ENCODE peak calls at places on chromosomes 7 and 10, in four cellular contexts. A is aorta, W is right lobe of liver, B is lower lobe of right lung. R is an unnamed sample.

GRCh38 chr7:99461221-99461620 is 4.7 kb downstream of the ATP5MF start:
- DNase-seq in A (no peak), W (no peak), B (no peak), R (no peak)

GRCh38 chr7:75537731-75538130 is 45.6 kb downstream of the SPDYE5 start:
- DNase-seq in A (no peak), W (no peak), B (no peak), R (peak; percentile 19)

GRCh38 chr7:48832303-48832845 is 92.0 kb upstream of the CDC14C start:
- DNase-seq in A (no peak), W (no peak), B (no peak), R (no peak)

GRCh38 chr7:116425647-116426209 is 73.8 kb upstream of the CAV2 start:
- DNase-seq in A (no peak), W (no peak), B (no peak), R (no peak)

GRCh38 chr10:3828404-3829192 is 43.6 kb upstream of the KLF6 start:
- DNase-seq in A (peak; percentile 60), W (no peak), B (no peak), R (no peak)

GRCh38 chr10:27020243-27020642 is 80.1 kb downstream of the ANKRD26 start:
- DNase-seq in A (no peak), W (no peak), B (no peak), R (no peak)

GRCh38 chr7:877312-878232 is 1.2 kb downstream of the GET4 start:
- DNase-seq in A (peak; percentile 54), W (no peak), B (no peak), R (no peak)

GRCh38 chr10:37495415-37495814 is 362.0 kb downstream of the ZNF248 start:
- DNase-seq in A (no peak), W (no peak), B (no peak), R (no peak)

GRCh38 chr10:58588673-58589265 is 76.1 kb downstream of the BICC1 start:
- DNase-seq in A (no peak), W (peak; percentile 55), B (no peak), R (no peak)

GRCh38 chr10:102555781-102556328 is 52.1 kb downstream of the SUFU start:
- DNase-seq in A (peak; percentile 50), W (no peak), B (no peak), R (no peak)

GRCh38 chr10:13672505-13672904 is 85.7 kb downstream of the PRPF18 start:
- DNase-seq in A (no peak), W (no peak), B (no peak), R (no peak)

GRCh38 chr10:70927221-70927943 is 39.0 kb upstream of the PCBD1 start:
- DNase-seq in A (no peak), W (no peak), B (no peak), R (no peak)

GRCh38 chr10:86759073-86759672 is 2.8 kb downstream of the BMPR1A start:
- DNase-seq in A (no peak), W (no peak), B (no peak), R (no peak)

GRCh38 chr10:77187376-77187999 is 450.1 kb downstream of the KCNMA1 start:
- DNase-seq in A (no peak), W (no peak), B (no peak), R (no peak)

GRCh38 chr10:118873738-118874105 is 119.0 kb upstream of the CACUL1 start:
- DNase-seq in A (no peak), W (no peak), B (no peak), R (no peak)

GRCh38 chr7:11430112-11430511 is 401.9 kb downstream of the THSD7A start:
- DNase-seq in A (no peak), W (no peak), B (no peak), R (no peak)

GRCh38 chr10:49694466-49694865 is 15.0 kb downstream of the C10orf53 start:
- DNase-seq in A (no peak), W (no peak), B (no peak), R (no peak)

GRCh38 chr10:30755474-30755873 is 125.9 kb upstream of the LYZL2 start:
- DNase-seq in A (no peak), W (no peak), B (no peak), R (no peak)

GRCh38 chr10:79604294-79604693 is 6.4 kb upstream of the SFTPA1 start:
- DNase-seq in A (no peak), W (no peak), B (no peak), R (no peak)

GRCh38 chr7:69928609-69929008 is 330.3 kb downstream of the AUTS2 start:
- DNase-seq in A (no peak), W (no peak), B (no peak), R (no peak)

GRCh38 chr7:13639416-13639815 is 350.1 kb downstream of the ETV1 start:
- DNase-seq in A (no peak), W (no peak), B (no peak), R (no peak)

GRCh38 chr7:39510738-39511372 is 55.3 kb upstream of the YAE1 start:
- DNase-seq in A (no peak), W (no peak), B (no peak), R (no peak)

GRCh38 chr10:2972810-2973209 is 94.5 kb upstream of the PFKP start:
- DNase-seq in A (no peak), W (no peak), B (no peak), R (no peak)

GRCh38 chr10:112815238-112816032 is 134.6 kb upstream of the TCF7L2 start:
- DNase-seq in A (no peak), W (no peak), B (no peak), R (peak; percentile 41)

GRCh38 chr7:80705164-80705781 is 66.8 kb downstream of the CD36 start:
- DNase-seq in A (no peak), W (no peak), B (no peak), R (no peak)

GRCh38 chr10:122127943-122128342 is 139.0 kb downstream of the TACC2 start:
- DNase-seq in A (peak; percentile 66), W (no peak), B (no peak), R (peak; percentile 50)

GRCh38 chr7:21140622-21141021 is 287.3 kb upstream of the SP4 start:
- DNase-seq in A (no peak), W (no peak), B (no peak), R (no peak)

GRCh38 chr10:117699436-117700075 is 157.0 kb downstream of the EMX2 start:
- DNase-seq in A (no peak), W (no peak), B (no peak), R (no peak)

GRCh38 chr10:27771231-27771630 is 25.6 kb upstream of the MKX start:
- DNase-seq in A (no peak), W (no peak), B (no peak), R (no peak)

GRCh38 chr10:91024541-91024940 is 103.7 kb upstream of the ANKRD1 start:
- DNase-seq in A (no peak), W (no peak), B (no peak), R (no peak)
- H3K4me3 ChIP-seq in A (no peak overlapping the region), W (no peak overlapping the region), B (no peak overlapping the region), R (no peak overlapping the region)

DNA sequence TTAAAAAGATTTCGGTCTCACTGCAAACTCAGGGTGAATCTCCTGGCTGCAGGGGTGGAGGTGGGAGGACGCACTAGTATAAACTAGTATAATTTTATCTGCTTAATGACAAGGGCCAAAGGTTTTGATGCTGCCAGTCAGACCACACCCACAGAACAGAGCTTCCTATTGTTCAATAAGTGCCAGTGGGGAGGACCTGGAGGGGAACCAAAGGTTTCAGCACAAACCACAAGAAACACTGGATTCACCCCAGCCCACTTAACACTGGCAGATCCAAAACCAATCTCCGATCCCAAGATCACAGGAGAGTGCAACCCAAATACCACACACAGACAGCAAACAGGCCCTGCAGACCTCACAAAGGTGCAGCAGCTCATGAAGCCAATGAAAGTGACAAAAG is 6.6 kb downstream of the VOPP1 start:
- DNase-seq in A (no peak), W (no peak), B (no peak), R (no peak)
- H3K27ac ChIP-seq in A (no peak overlapping the region), W (no peak overlapping the region), B (no peak overlapping the region), R (no peak overlapping the region)

GRCh38 chr7:150569245-150569644 is 2.1 kb downstream of the GIMAP4 start:
- DNase-seq in A (no peak), W (no peak), B (no peak), R (no peak)
- H3K4me1 ChIP-seq in A (no peaks in the 10 kb centered on the region), W (no peaks in the 10 kb centered on the region), B (peaks cover 21% of the 10 kb centered on the region), R (no peaks in the 10 kb centered on the region)

GRCh38 chr7:24907311-24907886 is 72.6 kb downstream of the OSBPL3 start:
- DNase-seq in A (no peak), W (no peak), B (no peak), R (no peak)
- H3K4me3 ChIP-seq in A (no peak overlapping the region), W (no peak overlapping the region), B (no peak overlapping the region), R (no peak overlapping the region)

DNA sequence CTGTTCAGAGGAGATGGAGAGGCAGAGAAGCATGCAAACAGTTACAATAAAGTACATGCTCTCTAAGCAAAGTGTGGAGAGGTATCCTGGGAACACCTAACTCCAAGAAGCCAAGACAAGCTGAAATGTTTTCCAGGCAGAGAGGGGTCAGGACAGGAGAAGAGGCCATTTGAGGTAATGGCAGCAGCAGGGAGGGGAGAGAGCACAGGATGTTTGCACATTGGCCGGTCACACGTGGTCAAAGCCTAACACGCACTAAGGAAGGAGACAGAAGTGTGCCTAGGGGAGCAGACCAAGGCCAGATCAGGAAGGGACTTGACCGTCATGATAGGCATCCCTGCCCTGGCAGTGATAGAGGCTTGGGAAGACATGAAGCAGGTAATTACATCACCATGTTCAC is 101.5 kb downstream of the CTTNBP2 start:
- DNase-seq in A (no peak), W (no peak), B (no peak), R (no peak)
- H3K27ac ChIP-seq in A (no peak overlapping the region), W (no peak overlapping the region), B (no peak overlapping the region), R (no peak overlapping the region)

R was measured in tibial artery.